ENCODE peak calls at places on chromosomes 11 and 22, in six cellular contexts. One of them, this sample, is unnamed.
A peak's percentile ranks its signal among the peaks of the same experiment; 100 is the strongest.

GRCh38 chr22:24588370-24588755 is 4.5 kb downstream of the LRRC75B start:
- DNase-seq in endodermal cell: no peak
- DNase-seq in SK-N-SH: peak; percentile 68
- DNase-seq in spleen: no peak
- DNase-seq in AG04449: no peak
- DNase-seq in breast epithelium: peak; percentile 74
- DNase-seq in this sample: peak; percentile 80

GRCh38 chr22:46688949-46689348 is 49.1 kb downstream of the CERK start:
- DNase-seq in SK-N-SH: no peak
- DNase-seq in breast epithelium: no peak
- DNase-seq in endodermal cell: no peak
- DNase-seq in AG04449: no peak
- DNase-seq in spleen: no peak
- DNase-seq in this sample: no peak

GRCh38 chr22:48782817-48783511 is 1044.7 kb downstream of the BRD1 start:
- DNase-seq in breast epithelium: no peak
- DNase-seq in SK-N-SH: peak; percentile 53
- DNase-seq in AG04449: no peak
- DNase-seq in endodermal cell: peak; percentile 75
- DNase-seq in spleen: no peak
- DNase-seq in this sample: peak; percentile 45

GRCh38 chr11:69546735-69547370 is 65.4 kb downstream of the LINC01488 start:
- DNase-seq in SK-N-SH: no peak
- DNase-seq in AG04449: no peak
- DNase-seq in spleen: peak; percentile 43
- DNase-seq in breast epithelium: peak; percentile 9
- DNase-seq in endodermal cell: no peak
- DNase-seq in this sample: peak; percentile 8

GRCh38 chr11:25423436-25424184 is 908.3 kb upstream of the ANO3 start:
- DNase-seq in SK-N-SH: no peak
- DNase-seq in AG04449: no peak
- DNase-seq in spleen: no peak
- DNase-seq in endodermal cell: no peak
- DNase-seq in breast epithelium: no peak
- DNase-seq in this sample: no peak

GRCh38 chr11:70268526-70268925 is 2.0 kb upstream of the PPFIA1 start:
- DNase-seq in endodermal cell: no peak
- DNase-seq in spleen: peak; percentile 35
- DNase-seq in breast epithelium: no peak
- DNase-seq in AG04449: no peak
- DNase-seq in SK-N-SH: no peak
- DNase-seq in this sample: no peak

GRCh38 chr11:74020537-74020936 is 11.7 kb upstream of the UCP3 start:
- DNase-seq in AG04449: no peak
- DNase-seq in SK-N-SH: no peak
- DNase-seq in breast epithelium: no peak
- DNase-seq in spleen: no peak
- DNase-seq in endodermal cell: no peak
- DNase-seq in this sample: no peak

GRCh38 chr11:87878373-87878779 is 296.9 kb downstream of the RAB38 start:
- DNase-seq in endodermal cell: no peak
- DNase-seq in AG04449: peak; percentile 9
- DNase-seq in SK-N-SH: no peak
- DNase-seq in breast epithelium: no peak
- DNase-seq in spleen: no peak
- DNase-seq in this sample: no peak

GRCh38 chr11:118691926-118692830 is 12.7 kb upstream of the TREH start:
- DNase-seq in SK-N-SH: no peak
- DNase-seq in breast epithelium: no peak
- DNase-seq in spleen: peak; percentile 80
- DNase-seq in AG04449: no peak
- DNase-seq in endodermal cell: peak; percentile 59
- DNase-seq in this sample: no peak

GRCh38 chr11:66081505-66081904 is 11.4 kb downstream of the PACS1 start:
- DNase-seq in SK-N-SH: no peak
- DNase-seq in breast epithelium: peak; percentile 74
- DNase-seq in endodermal cell: no peak
- DNase-seq in spleen: peak; percentile 93
- DNase-seq in AG04449: no peak
- DNase-seq in this sample: peak; percentile 73

GRCh38 chr11:116148056-116148455 is 624.7 kb downstream of the BUD13 start:
- DNase-seq in spleen: no peak
- DNase-seq in breast epithelium: no peak
- DNase-seq in AG04449: no peak
- DNase-seq in endodermal cell: peak; percentile 83
- DNase-seq in SK-N-SH: no peak
- DNase-seq in this sample: no peak

GRCh38 chr22:35470903-35471321 is 69.7 kb upstream of the RASD2 start:
- DNase-seq in endodermal cell: no peak
- DNase-seq in breast epithelium: no peak
- DNase-seq in spleen: no peak
- DNase-seq in SK-N-SH: no peak
- DNase-seq in AG04449: no peak
- DNase-seq in this sample: no peak

GRCh38 chr11:112290462-112290894 is 29.8 kb upstream of the PLET1 start:
- DNase-seq in SK-N-SH: no peak
- DNase-seq in spleen: no peak
- DNase-seq in breast epithelium: no peak
- DNase-seq in endodermal cell: no peak
- DNase-seq in AG04449: no peak
- DNase-seq in this sample: peak; percentile 19

GRCh38 chr22:22085702-22086500 is 103.3 kb upstream of the TOP3B start:
- DNase-seq in endodermal cell: no peak
- DNase-seq in AG04449: no peak
- DNase-seq in SK-N-SH: peak; percentile 44
- DNase-seq in breast epithelium: no peak
- DNase-seq in spleen: no peak
- DNase-seq in this sample: no peak

GRCh38 chr11:112776834-112777793 is 184.1 kb upstream of the NCAM1 start:
- DNase-seq in spleen: no peak
- DNase-seq in breast epithelium: no peak
- DNase-seq in AG04449: no peak
- DNase-seq in endodermal cell: peak; percentile 88
- DNase-seq in SK-N-SH: peak; percentile 84
- DNase-seq in this sample: no peak

GRCh38 chr11:86369668-86370067 is 5.0 kb upstream of the CCDC81 start:
- DNase-seq in spleen: no peak
- DNase-seq in endodermal cell: no peak
- DNase-seq in SK-N-SH: no peak
- DNase-seq in breast epithelium: no peak
- DNase-seq in AG04449: no peak
- DNase-seq in this sample: no peak

GRCh38 chr11:829116-829945 is 1.6 kb downstream of the CRACR2B start:
- DNase-seq in endodermal cell: peak; percentile 76
- DNase-seq in spleen: peak; percentile 90
- DNase-seq in AG04449: no peak
- DNase-seq in breast epithelium: no peak
- DNase-seq in SK-N-SH: no peak
- DNase-seq in this sample: no peak

GRCh38 chr11:112017538-112017937 is 7.7 kb upstream of the DLAT start:
- DNase-seq in SK-N-SH: no peak
- DNase-seq in AG04449: no peak
- DNase-seq in breast epithelium: no peak
- DNase-seq in endodermal cell: no peak
- DNase-seq in spleen: no peak
- DNase-seq in this sample: no peak

GRCh38 chr11:129313588-129314288 is 61.9 kb upstream of the BARX2 start:
- DNase-seq in SK-N-SH: no peak
- DNase-seq in AG04449: no peak
- DNase-seq in breast epithelium: no peak
- DNase-seq in endodermal cell: no peak
- DNase-seq in spleen: no peak
- DNase-seq in this sample: no peak

GRCh38 chr11:17603056-17603825 is 56.2 kb downstream of the OTOG start:
- DNase-seq in AG04449: no peak
- DNase-seq in endodermal cell: no peak
- DNase-seq in breast epithelium: no peak
- DNase-seq in spleen: peak; percentile 59
- DNase-seq in SK-N-SH: no peak
- DNase-seq in this sample: no peak

DNA sequence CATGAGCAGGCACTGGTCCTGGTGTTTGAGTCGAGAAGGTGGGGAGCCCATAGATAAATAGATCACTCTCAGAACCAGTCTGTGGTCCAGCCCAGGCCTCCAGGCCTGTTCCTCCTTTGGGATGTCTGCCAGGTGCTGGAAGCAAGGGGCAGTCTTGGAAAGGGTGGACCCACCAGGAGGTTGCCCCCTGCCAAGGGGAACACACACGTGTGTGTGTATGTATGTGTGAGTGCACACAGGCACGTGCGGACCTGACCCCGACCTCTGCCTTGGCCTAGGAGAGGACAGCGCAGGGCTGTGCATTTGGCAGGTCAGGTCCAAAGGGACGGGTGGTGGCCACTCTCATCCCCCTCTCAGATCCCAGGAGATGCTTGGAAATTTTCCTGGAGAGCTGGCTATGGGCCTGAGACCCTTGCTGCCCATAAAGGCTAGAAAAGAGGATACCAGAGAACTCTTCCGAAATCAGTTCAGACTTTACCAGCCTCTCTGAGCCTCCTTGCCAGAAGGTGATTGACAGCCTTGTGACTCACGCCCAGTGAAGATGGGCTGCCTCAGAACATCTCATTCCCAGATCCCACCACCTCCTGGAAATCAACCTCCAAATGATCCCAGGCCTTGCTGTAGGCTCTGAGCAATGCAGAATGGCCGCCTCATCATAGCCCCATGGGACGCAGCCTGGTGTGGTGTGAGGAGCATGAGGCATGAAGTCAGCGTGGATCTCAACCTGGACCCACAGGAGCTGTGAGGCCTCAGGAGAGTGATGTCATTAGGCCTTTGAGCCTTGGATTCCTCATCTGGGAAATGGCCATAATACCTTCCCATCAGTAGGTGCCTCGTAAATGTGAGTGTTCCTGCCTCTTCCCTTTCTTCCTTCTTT is 24.0 kb upstream of the CREB3L1 start:
- DNase-seq in spleen: no peak
- DNase-seq in SK-N-SH: no peak
- DNase-seq in AG04449: no peak
- DNase-seq in endodermal cell: no peak
- DNase-seq in breast epithelium: no peak
- DNase-seq in this sample: no peak
- H3K4me3 ChIP-seq in spleen: no peak overlapping the region
- H3K4me3 ChIP-seq in SK-N-SH: no peak overlapping the region
- H3K4me3 ChIP-seq in AG04449: no peak overlapping the region
- H3K4me3 ChIP-seq in endodermal cell: no peak overlapping the region
- H3K4me3 ChIP-seq in breast epithelium: no peak overlapping the region
- H3K4me3 ChIP-seq in this sample: no peak overlapping the region

GRCh38 chr11:22567759-22568158 is 57.9 kb downstream of the FANCF start:
- DNase-seq in AG04449: no peak
- DNase-seq in endodermal cell: no peak
- DNase-seq in breast epithelium: no peak
- DNase-seq in SK-N-SH: no peak
- DNase-seq in spleen: peak; percentile 59
- DNase-seq in this sample: no peak
- H3K4me3 ChIP-seq in AG04449: no peak overlapping the region
- H3K4me3 ChIP-seq in endodermal cell: no peak overlapping the region
- H3K4me3 ChIP-seq in breast epithelium: no peak overlapping the region
- H3K4me3 ChIP-seq in SK-N-SH: no peak overlapping the region
- H3K4me3 ChIP-seq in spleen: no peak overlapping the region
- H3K4me3 ChIP-seq in this sample: no peak overlapping the region

DNA sequence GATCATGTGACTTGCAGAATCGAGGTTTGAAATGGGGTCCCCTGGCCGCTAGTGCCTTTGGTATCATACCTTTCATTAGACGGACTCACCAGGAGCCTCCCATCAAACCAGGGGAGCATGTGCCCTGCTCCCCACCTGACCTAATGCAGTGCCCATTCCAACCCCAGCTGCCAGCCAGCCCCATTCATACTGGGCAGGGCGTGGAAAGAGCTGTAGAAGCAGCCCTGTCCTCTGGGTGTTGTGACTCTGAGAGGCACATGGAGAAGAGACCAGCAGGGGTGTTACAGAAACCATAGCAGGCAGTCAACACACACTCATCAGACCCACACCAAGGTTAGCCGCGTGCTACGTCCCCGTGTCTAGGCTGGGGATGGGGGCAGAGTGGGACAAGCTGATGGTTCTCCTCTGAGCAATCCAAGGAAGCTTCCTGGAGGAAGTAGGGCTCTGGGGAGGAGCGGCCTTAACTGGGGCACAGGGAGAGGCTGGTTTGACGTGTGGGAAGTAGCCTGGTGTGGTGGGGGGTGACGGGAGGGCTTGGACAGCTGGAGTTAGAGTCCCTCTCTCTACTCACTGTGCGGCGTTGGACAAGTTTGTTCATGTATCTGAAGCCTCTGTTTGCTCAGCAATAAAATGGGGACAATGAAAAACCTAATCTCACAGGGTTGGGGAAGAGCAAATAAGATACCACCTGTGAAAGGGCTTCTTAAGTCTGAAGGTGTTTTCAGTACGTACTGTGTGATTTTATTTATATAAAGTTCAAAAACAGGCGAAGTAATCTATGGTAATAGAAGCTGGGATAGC is 13.9 kb downstream of the GRIK4 start:
- DNase-seq in SK-N-SH: no peak
- DNase-seq in spleen: peak; percentile 67
- DNase-seq in AG04449: no peak
- DNase-seq in breast epithelium: peak; percentile 12
- DNase-seq in endodermal cell: no peak
- DNase-seq in this sample: peak; percentile 44
- H3K4me3 ChIP-seq in SK-N-SH: no peak overlapping the region
- H3K4me3 ChIP-seq in spleen: no peak overlapping the region
- H3K4me3 ChIP-seq in AG04449: no peak overlapping the region
- H3K4me3 ChIP-seq in breast epithelium: no peak overlapping the region
- H3K4me3 ChIP-seq in endodermal cell: no peak overlapping the region
- H3K4me3 ChIP-seq in this sample: no peak overlapping the region

GRCh38 chr11:128310676-128311445 is 276.5 kb downstream of the ETS1 start:
- DNase-seq in endodermal cell: no peak
- DNase-seq in SK-N-SH: no peak
- DNase-seq in AG04449: no peak
- DNase-seq in spleen: no peak
- DNase-seq in breast epithelium: no peak
- DNase-seq in this sample: no peak

GRCh38 chr11:128311742-128312719 is 275.3 kb downstream of the ETS1 start:
- DNase-seq in breast epithelium: no peak
- DNase-seq in SK-N-SH: no peak
- DNase-seq in AG04449: no peak
- DNase-seq in spleen: no peak
- DNase-seq in endodermal cell: no peak
- DNase-seq in this sample: no peak

GRCh38 chr11:128310005-128310404 is 277.4 kb downstream of the ETS1 start:
- DNase-seq in AG04449: no peak
- DNase-seq in endodermal cell: no peak
- DNase-seq in SK-N-SH: no peak
- DNase-seq in spleen: no peak
- DNase-seq in breast epithelium: no peak
- DNase-seq in this sample: no peak

GRCh38 chr11:128305588-128305987 is 281.8 kb downstream of the ETS1 start:
- DNase-seq in AG04449: no peak
- DNase-seq in breast epithelium: no peak
- DNase-seq in spleen: no peak
- DNase-seq in endodermal cell: no peak
- DNase-seq in SK-N-SH: no peak
- DNase-seq in this sample: no peak

DNA sequence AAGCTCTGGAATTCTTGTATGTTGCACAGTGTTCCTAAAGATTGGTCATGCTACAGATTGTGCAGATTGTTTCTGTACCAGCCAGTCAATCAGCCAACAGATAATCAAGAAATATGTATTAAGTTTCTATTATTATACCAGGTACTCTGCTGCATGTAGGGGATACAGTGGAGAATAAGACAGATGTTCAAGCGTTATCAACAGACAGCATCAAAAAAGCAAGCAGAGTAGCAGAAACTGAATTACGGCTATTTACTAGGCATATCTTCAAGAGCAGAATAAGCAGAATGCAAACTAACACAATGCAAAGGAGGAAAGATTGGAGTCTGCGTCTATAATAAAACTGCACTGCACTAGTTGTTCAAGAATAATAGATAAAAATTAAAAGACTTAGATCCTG is 278.6 kb downstream of the ETS1 start:
- DNase-seq in AG04449: no peak
- DNase-seq in breast epithelium: no peak
- DNase-seq in endodermal cell: no peak
- DNase-seq in spleen: no peak
- DNase-seq in SK-N-SH: no peak
- DNase-seq in this sample: no peak
- H3K4me3 ChIP-seq in AG04449: no peak overlapping the region
- H3K4me3 ChIP-seq in breast epithelium: no peak overlapping the region
- H3K4me3 ChIP-seq in endodermal cell: no peak overlapping the region
- H3K4me3 ChIP-seq in spleen: no peak overlapping the region
- H3K4me3 ChIP-seq in SK-N-SH: no peak overlapping the region
- H3K4me3 ChIP-seq in this sample: no peak overlapping the region